ENCODE peak calls at places on chromosomes 5 and 9, in five cellular contexts. I is breast epithelium, R is LNCaP clone FGC, T is astrocyte of the spinal cord, D is bronchial epithelial cell. P is an unnamed sample.

GRCh38 chr9:137589441-137590122 is 730 bp downstream of the ZMYND19 start:
- DNase-seq in R (no peak), I (no peak), T (no peak), D (no peak), P (no peak)

GRCh38 chr5:140575309-140575708 is 10.7 kb downstream of the SLC35A4 start:
- DNase-seq in D (no peak), I (no peak), R (no peak), T (no peak), P (no peak)

GRCh38 chr5:137091473-137091872 is 407.7 kb downstream of the SPOCK1 start:
- DNase-seq in D (peak; percentile 43), R (no peak), T (peak; percentile 5), I (no peak), P (no peak)

GRCh38 chr9:137445930-137446431 is 4.8 kb upstream of the ENTPD8 start:
- DNase-seq in D (no peak), R (no peak), I (no peak), T (no peak), P (no peak)

GRCh38 chr5:86596476-86596875 is 21.3 kb upstream of the COX7C start:
- DNase-seq in R (no peak), D (peak; percentile 21), T (no peak), I (no peak), P (no peak)

GRCh38 chr9:37370968-37371563 is 51.4 kb upstream of the GRHPR start:
- DNase-seq in R (no peak), I (no peak), D (no peak), T (no peak), P (no peak)

GRCh38 chr5:138752341-138752950 is 779 bp upstream of the CTNNA1 start:
- DNase-seq in T (no peak), D (peak; percentile 44), I (peak; percentile 28), R (no peak), P (no peak)

GRCh38 chr5:154861946-154862345 is 3.5 kb downstream of the CNOT8 start:
- DNase-seq in I (no peak), R (no peak), D (no peak), T (no peak), P (no peak)

GRCh38 chr5:3123763-3124157 is 372.3 kb upstream of the IRX2 start:
- DNase-seq in R (no peak), D (no peak), I (no peak), T (no peak), P (no peak)

GRCh38 chr5:154618696-154619095 is 136.5 kb upstream of the LARP1 start:
- DNase-seq in T (no peak), R (no peak), D (peak; percentile 49), I (no peak), P (peak; percentile 35)

GRCh38 chr5:175741556-175741955 is 83.7 kb downstream of the HRH2 start:
- DNase-seq in D (no peak), R (no peak), I (no peak), T (no peak), P (no peak)

GRCh38 chr9:98432960-98433359 is 177.5 kb upstream of the TBC1D2 start:
- DNase-seq in T (no peak), D (no peak), I (no peak), R (no peak), P (no peak)

GRCh38 chr9:89060790-89061189 is 69.5 kb downstream of the S1PR3 start:
- DNase-seq in I (no peak), T (no peak), R (no peak), D (no peak), P (no peak)

DNA sequence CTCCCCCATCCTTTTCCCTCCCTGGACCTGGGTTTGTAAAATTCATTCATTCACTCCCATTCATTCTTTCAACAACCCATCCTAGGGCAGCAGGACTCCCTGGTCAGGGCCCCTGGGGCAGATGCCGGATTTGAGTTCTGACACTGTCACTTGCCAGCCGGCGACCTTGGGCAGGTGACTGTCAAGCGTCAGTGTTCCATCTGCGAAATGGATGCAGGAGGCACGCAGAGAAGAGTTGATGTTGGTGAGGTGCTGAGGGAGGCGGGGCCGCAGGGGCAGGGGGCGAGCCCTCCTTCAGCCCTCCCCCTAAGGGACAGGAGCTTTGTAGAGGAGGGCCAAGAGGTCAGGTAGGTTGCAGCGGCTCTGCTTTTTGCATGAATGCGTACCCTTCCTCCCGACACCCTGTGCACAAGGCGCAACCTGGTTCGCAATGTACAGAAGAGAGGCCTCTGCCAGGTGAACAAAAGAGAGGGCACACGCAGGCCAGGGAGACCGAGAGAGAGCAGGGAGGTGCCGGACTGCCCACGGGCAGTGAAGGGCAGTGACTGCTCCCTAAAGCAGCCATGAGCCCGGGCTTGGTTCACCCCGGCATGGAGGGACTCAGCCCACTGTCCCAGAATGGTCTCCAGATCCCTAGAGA is 128.1 kb downstream of the BARX1 start:
- DNase-seq in D (no peak), T (no peak), R (no peak), I (no peak), P (no peak)
- H3K4me3 ChIP-seq in D (no peak overlapping the region), T (no peak overlapping the region), R (no peak overlapping the region), I (no peak overlapping the region), P (no peak overlapping the region)

DNA sequence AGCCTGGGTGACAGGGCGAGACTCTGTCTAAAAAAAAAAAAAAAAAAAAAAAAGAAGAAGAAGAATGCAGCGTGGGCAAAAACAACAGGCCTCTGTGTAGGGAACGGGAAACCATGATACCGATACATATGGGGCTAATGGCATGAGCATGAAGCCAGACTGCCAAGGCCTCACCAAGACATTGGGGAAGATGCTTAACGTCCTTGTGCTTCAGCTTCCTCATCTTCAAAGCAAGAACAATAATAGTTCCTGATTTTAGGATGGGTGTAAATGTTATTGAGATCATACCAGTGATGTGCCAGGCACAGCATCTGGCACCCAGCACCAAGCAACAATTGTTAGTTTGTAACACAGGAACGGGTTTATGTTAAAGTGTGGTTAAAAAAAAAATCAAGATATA is 51.4 kb downstream of the NEURL1B start:
- DNase-seq in T (no peak), R (no peak), D (no peak), I (no peak), P (no peak)
- TF ChIP-seq CTCF in T (no peak), R (no peak), D (no peak), I (no peak), P (no peak)

GRCh38 chr9:70488098-70488792 is 73.8 kb upstream of the KLF9 start:
- DNase-seq in R (no peak), T (no peak), D (no peak), I (no peak), P (no peak)

GRCh38 chr9:70484232-70485130 is 70.0 kb upstream of the KLF9 start:
- DNase-seq in R (no peak), D (peak; percentile 91), T (peak; percentile 85), I (no peak), P (no peak)

GRCh38 chr9:70488793-70489105 is 74.3 kb upstream of the KLF9 start:
- DNase-seq in T (no peak), R (no peak), I (peak; percentile 54), D (no peak), P (no peak)

GRCh38 chr9:70486127-70486526 is 71.7 kb upstream of the KLF9 start:
- DNase-seq in R (no peak), I (no peak), T (no peak), D (no peak), P (no peak)

DNA sequence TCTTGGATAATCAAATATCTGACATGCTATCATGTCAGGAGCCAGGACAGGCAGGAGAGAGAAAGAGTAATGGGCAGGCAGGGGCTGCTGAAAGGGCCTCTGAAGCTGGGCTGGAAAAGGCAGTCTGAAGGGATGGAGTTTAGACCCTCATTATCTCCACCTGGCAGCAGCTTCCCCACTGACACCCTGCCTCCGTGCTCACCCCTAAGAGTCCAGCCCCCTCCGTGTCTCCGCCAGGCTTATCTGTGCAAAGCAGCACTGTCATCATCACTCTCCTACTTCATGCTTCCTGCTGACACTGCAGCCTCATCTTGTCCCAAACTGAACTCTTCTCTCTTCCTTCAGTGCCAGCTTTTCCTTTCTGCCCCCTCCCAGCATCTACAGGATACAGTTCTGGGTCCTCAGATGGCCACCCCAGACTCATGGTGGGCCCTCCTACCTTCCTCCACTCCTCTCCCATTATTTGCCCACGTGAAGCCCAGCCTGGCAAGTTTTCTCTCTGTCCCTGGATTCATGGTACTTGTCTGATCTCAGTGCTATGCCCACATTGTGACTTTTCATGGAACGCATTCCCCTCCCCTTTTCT is 70.9 kb upstream of the KLF9 start:
- DNase-seq in T (no peak), R (no peak), D (no peak), I (no peak), P (no peak)
- H3K4me3 ChIP-seq in T (no peak overlapping the region), R (no peak overlapping the region), D (no peak overlapping the region), I (no peak overlapping the region), P (no peak overlapping the region)

GRCh38 chr9:2469681-2470141 is 151.9 kb upstream of the VLDLR start:
- DNase-seq in T (peak; percentile 64), R (no peak), D (no peak), I (no peak), P (peak; percentile 59)
- TF ChIP-seq CTCF in T (no peak), R (peak; percentile 68), D (peak; percentile 23), I (no peak), P (no peak)

GRCh38 chr9:130535818-130536521 is 43.4 kb upstream of the FUBP3 start:
- DNase-seq in I (no peak), T (peak; percentile 8), R (no peak), D (peak; percentile 49), P (no peak)
- H3K4me3 ChIP-seq in I (no peak overlapping the region), T (peak overlapping the region; percentile 10), R (no peak overlapping the region), D (no peak overlapping the region), P (no peak overlapping the region)

DNA sequence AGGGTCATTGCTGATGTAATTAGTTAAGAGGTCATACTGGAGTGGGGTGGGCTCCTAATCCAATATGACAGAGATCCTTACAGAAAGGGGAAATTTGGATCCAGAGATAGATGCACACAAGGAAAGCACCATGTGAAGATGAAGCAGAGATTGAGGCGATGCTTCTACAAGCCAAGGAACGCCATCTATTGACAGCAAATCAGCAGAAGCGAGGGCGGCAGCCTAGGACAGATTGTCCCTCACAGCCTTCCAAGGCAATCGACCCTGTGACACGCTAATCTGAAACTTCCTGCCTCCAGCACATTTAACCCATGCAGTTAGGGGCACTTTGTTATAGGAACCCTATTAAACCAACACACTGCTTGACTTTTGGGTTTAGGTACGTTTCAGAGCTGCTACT is 285.1 kb upstream of the DAP start:
- DNase-seq in I (no peak), T (no peak), D (no peak), R (no peak), P (no peak)
- TF ChIP-seq CTCF in I (no peak), T (no peak), D (no peak), R (peak; percentile 25), P (no peak)

GRCh38 chr5:156232251-156232869 is 94.6 kb upstream of the SGCD start:
- DNase-seq in T (no peak), I (no peak), R (no peak), D (no peak), P (no peak)
- H3K4me3 ChIP-seq in T (no peak overlapping the region), I (no peak overlapping the region), R (no peak overlapping the region), D (no peak overlapping the region), P (no peak overlapping the region)

GRCh38 chr9:83536332-83536731 is 1.9 kb downstream of the FRMD3 start:
- DNase-seq in I (no peak), D (no peak), T (no peak), R (no peak), P (no peak)

GRCh38 chr9:83535736-83536135 is 2.5 kb downstream of the FRMD3 start:
- DNase-seq in R (no peak), T (no peak), I (no peak), D (no peak), P (no peak)

GRCh38 chr9:83538172-83538889 is at the start of gene FRMD3:
- DNase-seq in R (peak; percentile 50), D (peak; percentile 34), I (peak; percentile 27), T (peak; percentile 79), P (no peak)

GRCh38 chr9:83537331-83538171 is 650 bp downstream of the FRMD3 start:
- DNase-seq in R (no peak), T (peak; percentile 47), I (no peak), D (no peak), P (no peak)

GRCh38 chr9:83538890-83539238 is 663 bp upstream of the FRMD3 start:
- DNase-seq in T (no peak), I (no peak), R (no peak), D (no peak), P (no peak)
- TF ChIP-seq CTCF in T (no peak), I (no peak), R (no peak), D (no peak), P (no peak)

P was measured in HFF-Myc.